ENCODE peak calls at places on chromosomes 6 and 20, in five cellular contexts. P is bronchial epithelial cell, W is pancreas, X is RWPE1, K is fibroblast of mammary gland. Z is an unnamed sample.

GRCh38 chr6:128208851-128209580 is 308.2 kb upstream of the THEMIS start:
- DNase-seq in X (peak), P (peak), W (no peak), K (peak), Z (no peak)

GRCh38 chr20:45987108-45987780 is 15.2 kb upstream of the ZNF335 start:
- DNase-seq in P (peak), K (peak), W (peak), X (peak), Z (peak)

GRCh38 chr6:31617010-31617409 is 2.0 kb downstream of the AIF1 start:
- DNase-seq in X (no peak), P (peak), W (no peak), K (no peak), Z (no peak)

GRCh38 chr6:154488802-154489437 is 21.6 kb downstream of the CNKSR3 start:
- DNase-seq in X (no peak), P (no peak), W (no peak), K (peak), Z (no peak)

GRCh38 chr20:56400001-56400640 is 7.7 kb downstream of the CSTF1 start:
- DNase-seq in K (peak), W (peak), X (peak), P (peak), Z (peak)

GRCh38 chr6:30600576-30600975 is 16.5 kb downstream of the PPP1R10 start:
- DNase-seq in P (no peak), W (no peak), K (no peak), X (no peak), Z (no peak)

GRCh38 chr6:27178001-27178730 is 69.3 kb upstream of the PRSS16 start:
- DNase-seq in X (peak), K (peak), W (peak), P (peak), Z (peak)

GRCh38 chr6:5937516-5937915 is 69.2 kb downstream of the NRN1 start:
- DNase-seq in P (no peak), X (no peak), K (peak), W (no peak), Z (no peak)

GRCh38 chr6:103570431-103570830 is 1289.3 kb downstream of the HACE1 start:
- DNase-seq in K (no peak), X (no peak), P (peak), W (no peak), Z (no peak)

GRCh38 chr20:38317422-38317821 is 13.5 kb downstream of the BPI start:
- DNase-seq in P (no peak), W (no peak), K (no peak), X (no peak), Z (no peak)

GRCh38 chr6:21754891-21755290 is 161.3 kb downstream of the SOX4 start:
- DNase-seq in K (peak), W (no peak), X (peak), P (peak), Z (no peak)

GRCh38 chr6:137893726-137894125 is 26.7 kb downstream of the TNFAIP3 start:
- DNase-seq in K (peak), P (peak), X (peak), W (no peak), Z (no peak)

GRCh38 chr6:160931378-160932343 is 59.9 kb upstream of the MAP3K4 start:
- DNase-seq in K (peak), X (no peak), P (no peak), W (no peak), Z (no peak)

GRCh38 chr6:160927416-160927815 is 64.2 kb upstream of the MAP3K4 start:
- DNase-seq in P (no peak), K (no peak), X (no peak), W (no peak), Z (no peak)

GRCh38 chr6:160933256-160933655 is 58.3 kb upstream of the MAP3K4 start:
- DNase-seq in P (no peak), X (no peak), K (no peak), W (no peak), Z (no peak)

GRCh38 chr6:160929831-160930230 is 61.7 kb upstream of the MAP3K4 start:
- DNase-seq in W (no peak), K (no peak), X (no peak), P (no peak), Z (no peak)

GRCh38 chr6:160930547-160931377 is 60.8 kb upstream of the MAP3K4 start:
- DNase-seq in X (peak), W (peak), P (peak), K (peak), Z (peak)
- TF ChIP-seq CTCF in X (peak), W (peak), P (peak), K (peak), Z (peak)

GRCh38 chr6:122766256-122766655 is 13.3 kb upstream of the FABP7 start:
- DNase-seq in X (no peak), K (no peak), W (no peak), P (no peak), Z (no peak)

GRCh38 chr6:122775975-122776374 is 3.5 kb upstream of the FABP7 start:
- DNase-seq in W (no peak), X (no peak), P (no peak), K (no peak), Z (no peak)

GRCh38 chr6:122772724-122773123 is 6.8 kb upstream of the FABP7 start:
- DNase-seq in K (no peak), X (peak), P (peak), W (no peak), Z (no peak)

GRCh38 chr6:122770835-122771601 is 8.5 kb upstream of the FABP7 start:
- DNase-seq in X (no peak), K (peak), W (peak), P (peak), Z (no peak)
- TF ChIP-seq CTCF in X (no peak), K (no peak), W (no peak), P (peak), Z (no peak)

GRCh38 chr6:89777455-89777854 is 42.1 kb downstream of the MDN1 start:
- DNase-seq in K (no peak), W (no peak), P (no peak), X (no peak), Z (no peak)

GRCh38 chr6:89781070-89782034 is 38.2 kb downstream of the MDN1 start:
- DNase-seq in W (no peak), K (no peak), P (no peak), X (no peak), Z (no peak)

GRCh38 chr6:89782222-89782621 is 37.4 kb downstream of the MDN1 start:
- DNase-seq in P (peak), K (no peak), X (no peak), W (no peak), Z (no peak)

GRCh38 chr6:89776583-89777233 is 42.9 kb downstream of the MDN1 start:
- DNase-seq in P (peak), W (no peak), K (no peak), X (no peak), Z (no peak)
- TF ChIP-seq CTCF in P (no peak), W (no peak), K (no peak), X (no peak), Z (no peak)

GRCh38 chr6:25332165-25332564 is 53.0 kb downstream of the CARMIL1 start:
- DNase-seq in W (no peak), K (no peak), P (no peak), X (no peak), Z (no peak)

GRCh38 chr6:25333471-25333870 is 54.3 kb downstream of the CARMIL1 start:
- DNase-seq in P (no peak), W (no peak), K (no peak), X (no peak), Z (no peak)

GRCh38 chr6:25331085-25331685 is 52.0 kb downstream of the CARMIL1 start:
- DNase-seq in X (peak), P (peak), K (peak), W (no peak), Z (no peak)

GRCh38 chr6:25334793-25335192 is 55.6 kb downstream of the CARMIL1 start:
- DNase-seq in W (no peak), K (no peak), P (no peak), X (no peak), Z (peak)

GRCh38 chr6:25332671-25333071 is 53.5 kb downstream of the CARMIL1 start:
- DNase-seq in K (no peak), W (no peak), P (no peak), X (no peak), Z (no peak)
- TF ChIP-seq CTCF in K (no peak), W (no peak), P (no peak), X (no peak), Z (no peak)

GRCh38 chr6:41892921-41893564 is 2.1 kb downstream of the USP49 start:
- DNase-seq in K (no peak), W (no peak), P (no peak), X (no peak), Z (no peak)
- TF ChIP-seq CTCF in K (no peak), W (no peak), P (no peak), X (no peak), Z (no peak)